ENCODE peak calls at places on chromosomes 16 and 17, in five cellular contexts. T is body of pancreas, V is GM13976, N is AG10803, C is fibroblast of mammary gland. Y is an unnamed sample.
A peak's percentile ranks its signal among the peaks of the same experiment; 100 is the strongest.

GRCh38 chr17:8138672-8139371 is 13.4 kb downstream of the PER1 start:
- DNase-seq in T (peak; percentile 96), V (peak; percentile 91), N (peak; percentile 97), C (peak; percentile 98), Y (peak; percentile 86)

GRCh38 chr17:41071606-41072375 is 6.1 kb upstream of the KRTAP2-4 start:
- DNase-seq in T (no peak), V (no peak), N (no peak), C (no peak), Y (no peak)

GRCh38 chr17:51487947-51488346 is 227.6 kb downstream of the UTP18 start:
- DNase-seq in T (no peak), V (no peak), N (no peak), C (no peak), Y (no peak)

GRCh38 chr17:81480140-81480917 is 32.3 kb downstream of the ACTG1 start:
- DNase-seq in T (peak; percentile 43), V (no peak), N (peak; percentile 70), C (peak; percentile 86), Y (no peak)

GRCh38 chr16:35734728-35735402 is 2275.5 kb downstream of the TP53TG3F start:
- DNase-seq in T (no peak), V (peak; percentile 14), N (no peak), C (no peak), Y (no peak)

GRCh38 chr17:39114744-39115534 is 36.5 kb downstream of the PLXDC1 start:
- DNase-seq in T (peak; percentile 45), V (no peak), N (peak; percentile 69), C (peak; percentile 67), Y (no peak)

GRCh38 chr16:53752566-53752965 is 48.6 kb downstream of the FTO start:
- DNase-seq in T (no peak), V (no peak), N (peak; percentile 42), C (no peak), Y (no peak)

GRCh38 chr17:44354582-44355309 is 8.9 kb downstream of the FAM171A2 start:
- DNase-seq in T (peak; percentile 46), V (peak; percentile 83), N (no peak), C (no peak), Y (no peak)

GRCh38 chr17:29150191-29150590 is 30.0 kb downstream of the MYO18A start:
- DNase-seq in T (peak; percentile 37), V (no peak), N (no peak), C (no peak), Y (no peak)

GRCh38 chr17:76872221-76872873 is 4.1 kb downstream of the MGAT5B start:
- DNase-seq in T (no peak), V (no peak), N (peak; percentile 90), C (peak; percentile 79), Y (peak; percentile 96)

GRCh38 chr16:80580109-80580832 is 39.5 kb downstream of the DYNLRB2 start:
- DNase-seq in T (no peak), V (peak; percentile 68), N (peak; percentile 72), C (peak; percentile 60), Y (no peak)

GRCh38 chr16:84718-85452 is 6.9 kb downstream of the MPG start:
- DNase-seq in T (peak; percentile 42), V (peak; percentile 80), N (peak; percentile 91), C (peak; percentile 97), Y (peak; percentile 77)

GRCh38 chr17:61694095-61694494 is 103.1 kb upstream of the NACA2 start:
- DNase-seq in T (no peak), V (no peak), N (no peak), C (no peak), Y (no peak)

GRCh38 chr17:14301279-14301760 is 439 bp downstream of the HS3ST3B1 start:
- DNase-seq in T (peak; percentile 56), V (peak; percentile 44), N (no peak), C (no peak), Y (no peak)

GRCh38 chr17:65086465-65086864 is 29.9 kb upstream of the GNA13 start:
- DNase-seq in T (no peak), V (no peak), N (no peak), C (no peak), Y (no peak)

GRCh38 chr17:74431568-74432483 is at the start of gene GPRC5C:
- DNase-seq in T (peak; percentile 95), V (peak; percentile 83), N (no peak), C (peak; percentile 54), Y (peak; percentile 46)

GRCh38 chr16:85202631-85203461 is 90.6 kb upstream of the CIBAR2 start:
- DNase-seq in T (peak; percentile 97), V (no peak), N (peak; percentile 98), C (peak; percentile 95), Y (no peak)

GRCh38 chr17:45743626-45744326 is 40.3 kb upstream of the CRHR1 start:
- DNase-seq in T (no peak), V (no peak), N (no peak), C (no peak), Y (no peak)

GRCh38 chr16:23944381-23944780 is 108.6 kb downstream of the PRKCB start:
- DNase-seq in T (no peak), V (no peak), N (no peak), C (no peak), Y (peak; percentile 71)

GRCh38 chr16:35319536-35320192 is 1860.3 kb downstream of the TP53TG3F start:
- DNase-seq in T (no peak), V (no peak), N (no peak), C (no peak), Y (no peak)

GRCh38 chr16:60792437-60792836 is 1243.8 kb downstream of the CDH8 start:
- DNase-seq in T (no peak), V (no peak), N (no peak), C (no peak), Y (no peak)

GRCh38 chr17:67725232-67726206 is 7.8 kb downstream of the NOL11 start:
- DNase-seq in T (no peak), V (no peak), N (no peak), C (no peak), Y (no peak)

GRCh38 chr17:48351916-48352332 is 78.1 kb downstream of the SKAP1 start:
- DNase-seq in T (no peak), V (peak; percentile 32), N (peak; percentile 59), C (peak; percentile 66), Y (no peak)

GRCh38 chr17:17795946-17796786 is 40.6 kb downstream of the SREBF1 start:
- DNase-seq in T (no peak), V (no peak), N (no peak), C (no peak), Y (no peak)

GRCh38 chr17:64160378-64160777 is 30.4 kb upstream of the ERN1 start:
- DNase-seq in T (no peak), V (no peak), N (peak; percentile 82), C (peak; percentile 88), Y (no peak)

GRCh38 chr16:81621496-81621895 is 157.6 kb upstream of the PLCG2 start:
- DNase-seq in T (no peak), V (no peak), N (no peak), C (no peak), Y (no peak)

GRCh38 chr16:83138512-83138911 is 511.7 kb downstream of the CDH13 start:
- DNase-seq in T (no peak), V (no peak), N (no peak), C (no peak), Y (no peak)

GRCh38 chr16:2090819-2091721 is 43.3 kb downstream of the TSC2 start:
- DNase-seq in T (peak; percentile 93), V (peak; percentile 74), N (no peak), C (peak; percentile 31), Y (no peak)
- TF ChIP-seq CTCF in T (peak; percentile 70), V (no peak), N (no peak), C (no peak), Y (peak; percentile 29)

GRCh38 chr16:31452631-31453106 is 6.6 kb upstream of the ARMC5 start:
- DNase-seq in T (no peak), V (no peak), N (peak; percentile 96), C (peak; percentile 95), Y (peak; percentile 58)

GRCh38 chr16:31453255-31454204 is 5.8 kb upstream of the ARMC5 start:
- DNase-seq in T (no peak), V (no peak), N (peak; percentile 65), C (peak; percentile 60), Y (no peak)

GRCh38 chr16:31455601-31456314 is 3.5 kb upstream of the ARMC5 start:
- DNase-seq in T (no peak), V (no peak), N (peak; percentile 9), C (peak; percentile 36), Y (no peak)

GRCh38 chr16:31451201-31451600 is 8.1 kb upstream of the ARMC5 start:
- DNase-seq in T (no peak), V (no peak), N (no peak), C (no peak), Y (no peak)

DNA sequence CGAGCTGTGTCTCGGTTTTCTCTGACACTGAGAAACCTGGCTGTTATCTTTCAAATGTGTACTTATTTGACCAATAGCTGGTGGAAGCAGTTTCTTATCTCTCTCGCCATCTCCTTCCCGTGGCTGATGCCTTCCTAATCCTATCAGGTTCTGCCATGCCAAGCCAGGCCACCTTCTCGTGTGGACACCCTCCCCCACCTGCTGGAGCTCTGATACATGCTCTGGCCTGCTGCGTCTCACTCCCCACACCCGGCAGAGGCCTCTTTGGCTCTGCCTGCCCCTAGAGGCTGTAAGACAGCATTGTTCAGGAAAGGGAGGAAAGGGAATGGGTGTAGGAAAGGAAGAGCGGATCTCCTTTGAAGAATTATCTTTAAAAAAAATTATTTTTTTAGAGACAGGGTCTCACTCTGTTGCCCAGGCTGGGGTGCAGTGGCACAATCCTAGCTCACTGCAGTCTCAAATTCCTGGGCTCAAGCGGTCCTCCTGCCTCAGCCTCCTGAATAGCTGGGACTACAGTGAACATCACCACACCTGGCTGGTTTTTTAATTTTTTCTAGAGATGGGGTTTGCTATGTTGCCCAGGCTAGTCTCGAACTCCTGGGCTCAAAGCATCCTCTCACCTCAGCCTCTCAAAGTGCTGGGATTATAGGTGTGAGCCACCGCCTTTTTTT is 7.5 kb upstream of the ARMC5 start:
- DNase-seq in T (peak; percentile 66), V (no peak), N (peak; percentile 79), C (peak; percentile 74), Y (no peak)
- TF ChIP-seq CTCF in T (peak; percentile 51), V (peak; percentile 31), N (peak; percentile 77), C (peak; percentile 73), Y (peak; percentile 83)

DNA sequence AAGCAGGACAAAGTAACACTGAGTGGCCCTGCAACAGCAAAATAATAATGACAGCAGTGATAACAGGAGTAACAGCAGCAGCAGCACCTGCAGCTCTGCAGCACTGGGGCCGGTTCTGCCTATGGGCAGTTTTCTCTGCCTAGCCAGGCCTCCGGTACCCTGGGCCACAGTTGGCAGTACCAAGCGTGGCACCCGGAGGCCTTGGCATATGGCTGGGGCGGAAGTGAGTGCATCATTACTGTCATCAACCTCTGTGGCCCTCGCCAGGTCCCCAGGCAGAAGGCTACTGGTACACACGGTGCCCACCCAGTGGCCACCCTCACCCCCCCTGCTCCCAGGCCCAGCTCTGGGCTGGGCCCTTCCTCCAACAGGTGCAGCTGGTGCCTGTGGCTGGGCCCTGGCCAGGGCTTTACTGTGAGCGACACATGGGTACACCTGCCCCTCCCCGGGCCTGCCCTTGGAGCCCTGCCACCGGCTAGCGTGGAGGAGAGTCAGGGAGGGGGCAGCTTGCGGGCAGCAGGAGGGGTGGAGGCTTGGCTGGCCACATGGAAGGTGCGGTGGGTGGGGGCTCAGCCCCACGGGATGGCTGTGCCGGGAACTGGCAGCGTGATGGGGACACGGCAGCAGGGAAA is 3.0 kb downstream of the KCNJ12 start:
- DNase-seq in T (peak; percentile 70), V (no peak), N (no peak), C (no peak), Y (no peak)
- TF ChIP-seq CTCF in T (no peak), V (no peak), N (no peak), C (no peak), Y (no peak)

DNA sequence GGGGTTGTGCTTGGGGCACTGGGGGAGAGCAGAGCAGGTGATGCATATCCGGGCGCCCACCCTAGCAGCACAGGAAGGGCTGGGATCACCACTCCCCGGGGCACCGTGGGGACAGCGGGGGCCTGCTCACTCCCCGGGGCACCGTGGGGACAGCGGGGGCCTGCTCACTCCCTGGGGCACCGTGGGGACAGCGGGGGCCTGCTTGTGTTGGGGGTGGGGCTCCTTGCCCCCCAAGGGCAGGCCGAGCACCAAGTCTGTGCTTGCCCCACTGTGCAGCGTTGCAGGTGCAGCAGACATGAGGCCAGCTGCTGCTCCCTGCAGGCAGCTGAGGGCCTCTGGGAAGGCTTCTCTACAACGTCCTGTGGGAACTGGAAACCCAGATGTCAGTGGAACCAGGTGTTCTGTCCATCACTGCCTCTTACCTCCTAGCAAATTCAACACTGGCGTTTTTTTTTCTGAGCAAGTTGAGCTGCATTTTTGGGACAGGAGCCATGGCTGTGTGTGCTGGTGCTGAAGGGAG is 25.0 kb upstream of the ZNF750 start:
- DNase-seq in T (no peak), V (no peak), N (no peak), C (no peak), Y (no peak)
- TF ChIP-seq CTCF in T (no peak), V (no peak), N (no peak), C (no peak), Y (no peak)

Y was measured in retinal pigment epithelial cell.